ENCODE peak calls at places on chromosomes 12 and 14, in nine cellular contexts. R, Q, N, X, M, G, H, F and A are unnamed samples.
A peak's percentile ranks its signal among the peaks of the same experiment; 100 is the strongest.

GRCh38 chr14:34203271-34203722 is 252.4 kb upstream of the EGLN3 start:
- DNase-seq in R (no peak), Q (peak; percentile 59), N (peak; percentile 16), X (peak; percentile 18), M (no peak), G (no peak), H (no peak), F (no peak), A (peak; percentile 55)

GRCh38 chr14:44700694-44701093 is 193.6 kb upstream of the FSCB start:
- DNase-seq in R (peak; percentile 40), Q (no peak), N (no peak), X (no peak), M (no peak), G (no peak), H (no peak), F (no peak), A (no peak)

GRCh38 chr12:48291511-48291910 is 59.2 kb downstream of the ZNF641 start:
- DNase-seq in R (no peak), Q (no peak), N (no peak), X (no peak), M (no peak), G (no peak), H (no peak), F (no peak), A (no peak)

GRCh38 chr12:79919762-79920161 is 15.1 kb downstream of the PPP1R12A start:
- DNase-seq in R (no peak), Q (no peak), N (no peak), X (no peak), M (no peak), G (no peak), H (no peak), F (no peak), A (no peak)

GRCh38 chr12:126772171-126772864 is 1494.7 kb upstream of the TMEM132C start:
- DNase-seq in R (no peak), Q (peak; percentile 37), N (peak; percentile 66), X (peak; percentile 58), M (peak; percentile 25), G (peak; percentile 20), H (peak; percentile 75), F (peak; percentile 98), A (peak; percentile 68)

GRCh38 chr12:132172619-132173018 is 28.4 kb downstream of the NOC4L start:
- DNase-seq in R (no peak), Q (no peak), N (no peak), X (no peak), M (no peak), G (no peak), H (no peak), F (no peak), A (no peak)

GRCh38 chr12:43914923-43915468 is 79.1 kb downstream of the TMEM117 start:
- DNase-seq in R (no peak), Q (no peak), N (peak; percentile 19), X (no peak), M (no peak), G (no peak), H (no peak), F (peak; percentile 22), A (no peak)

GRCh38 chr14:66508846-66509621 is 1.1 kb downstream of the GPHN start:
- DNase-seq in R (no peak), Q (peak; percentile 20), N (peak; percentile 13), X (peak; percentile 39), M (peak; percentile 6), G (peak; percentile 53), H (no peak), F (peak; percentile 35), A (peak; percentile 14)

GRCh38 chr12:75913502-75914110 is 118.0 kb downstream of the PHLDA1 start:
- DNase-seq in R (no peak), Q (no peak), N (no peak), X (no peak), M (no peak), G (no peak), H (no peak), F (no peak), A (peak; percentile 46)

GRCh38 chr14:64632056-64632455 is 72.2 kb upstream of the PLEKHG3 start:
- DNase-seq in R (no peak), Q (peak; percentile 77), N (no peak), X (peak; percentile 71), M (no peak), G (peak; percentile 58), H (no peak), F (peak; percentile 38), A (no peak)

GRCh38 chr12:53098354-53098981 is 1.0 kb downstream of the IGFBP6 start:
- DNase-seq in R (no peak), Q (peak; percentile 72), N (peak; percentile 74), X (peak; percentile 91), M (peak; percentile 77), G (peak; percentile 91), H (no peak), F (peak; percentile 80), A (peak; percentile 71)

GRCh38 chr12:66653801-66654200 is 25.1 kb downstream of the GRIP1 start:
- DNase-seq in R (no peak), Q (no peak), N (no peak), X (no peak), M (no peak), G (no peak), H (no peak), F (no peak), A (no peak)

GRCh38 chr14:91350813-91351507 is 66.7 kb downstream of the CCDC88C start:
- DNase-seq in R (no peak), Q (no peak), N (no peak), X (no peak), M (peak; percentile 35), G (no peak), H (no peak), F (no peak), A (no peak)

GRCh38 chr12:79455314-79455713 is 235.4 kb downstream of the PAWR start:
- DNase-seq in R (no peak), Q (peak; percentile 65), N (no peak), X (no peak), M (no peak), G (no peak), H (no peak), F (no peak), A (peak; percentile 23)

GRCh38 chr12:24896171-24896570 is 52.7 kb downstream of the BCAT1 start:
- DNase-seq in R (no peak), Q (no peak), N (no peak), X (no peak), M (no peak), G (no peak), H (no peak), F (no peak), A (no peak)

GRCh38 chr14:69226178-69226577 is 33.8 kb upstream of the GALNT16 start:
- DNase-seq in R (no peak), Q (no peak), N (no peak), X (no peak), M (no peak), G (no peak), H (no peak), F (no peak), A (peak; percentile 30)

GRCh38 chr14:31933716-31934115 is 143.4 kb upstream of the ARHGAP5 start:
- DNase-seq in R (peak; percentile 68), Q (no peak), N (no peak), X (peak; percentile 62), M (no peak), G (peak; percentile 43), H (no peak), F (peak; percentile 49), A (no peak)

GRCh38 chr12:107818984-107819383 is 44.5 kb downstream of the ASCL4 start:
- DNase-seq in R (no peak), Q (peak; percentile 77), N (no peak), X (peak; percentile 86), M (peak; percentile 27), G (peak; percentile 86), H (no peak), F (peak; percentile 70), A (peak; percentile 79)

GRCh38 chr12:109730306-109731145 is 16.9 kb downstream of the FAM222A start:
- DNase-seq in R (no peak), Q (no peak), N (no peak), X (no peak), M (no peak), G (no peak), H (no peak), F (no peak), A (no peak)

GRCh38 chr12:57214398-57214781 is 2.2 kb upstream of the NXPH4 start:
- DNase-seq in R (peak; percentile 73), Q (peak; percentile 49), N (peak; percentile 73), X (peak; percentile 66), M (peak; percentile 77), G (peak; percentile 65), H (no peak), F (peak; percentile 48), A (no peak)

GRCh38 chr12:105445261-105446015 is 114.9 kb downstream of the C12orf75 start:
- DNase-seq in R (no peak), Q (peak; percentile 77), N (peak; percentile 40), X (peak; percentile 90), M (no peak), G (peak; percentile 75), H (no peak), F (peak; percentile 37), A (peak; percentile 91)

GRCh38 chr12:69059465-69060457 is 126.8 kb upstream of the CPM start:
- DNase-seq in R (no peak), Q (peak; percentile 78), N (peak; percentile 79), X (peak; percentile 93), M (peak; percentile 38), G (peak; percentile 90), H (peak; percentile 85), F (peak; percentile 84), A (peak; percentile 95)

GRCh38 chr14:90140956-90141316 is 79.1 kb downstream of the KCNK13 start:
- DNase-seq in R (no peak), Q (peak; percentile 9), N (peak; percentile 62), X (peak; percentile 75), M (peak; percentile 85), G (peak; percentile 72), H (peak; percentile 14), F (peak; percentile 74), A (peak; percentile 84)

GRCh38 chr14:89598548-89599186 is 181.6 kb upstream of the FOXN3 start:
- DNase-seq in R (no peak), Q (peak; percentile 18), N (no peak), X (peak; percentile 30), M (no peak), G (no peak), H (no peak), F (peak; percentile 11), A (no peak)